ENCODE peak calls at places on chromosome 16, in six cellular contexts. One of them, this sample, is unnamed.
A peak's percentile ranks its signal among the peaks of the same experiment; 100 is the strongest.

GRCh38 chr16:48317614-48318013 is 67.6 kb downstream of the SIAH1 start:
- DNase-seq in body of pancreas: peak; percentile 31
- DNase-seq in IMR-90: peak; percentile 76
- DNase-seq in ovary: no peak
- DNase-seq in erythroblast: no peak
- DNase-seq in NB4: peak; percentile 93
- DNase-seq in this sample: no peak

GRCh38 chr16:48907906-48908634 is 298.1 kb upstream of the N4BP1 start:
- DNase-seq in body of pancreas: no peak
- DNase-seq in IMR-90: no peak
- DNase-seq in ovary: no peak
- DNase-seq in erythroblast: no peak
- DNase-seq in NB4: no peak
- DNase-seq in this sample: no peak

GRCh38 chr16:19359556-19359955 is 58.1 kb upstream of the TMC5 start:
- DNase-seq in body of pancreas: no peak
- DNase-seq in IMR-90: no peak
- DNase-seq in ovary: no peak
- DNase-seq in erythroblast: no peak
- DNase-seq in NB4: no peak
- DNase-seq in this sample: no peak

GRCh38 chr16:27369806-27370205 is 32.2 kb upstream of the IL21R start:
- DNase-seq in body of pancreas: no peak
- DNase-seq in IMR-90: peak; percentile 79
- DNase-seq in ovary: no peak
- DNase-seq in erythroblast: no peak
- DNase-seq in NB4: no peak
- DNase-seq in this sample: no peak

GRCh38 chr16:46871587-46871986 is 12.6 kb upstream of the GPT2 start:
- DNase-seq in body of pancreas: no peak
- DNase-seq in IMR-90: no peak
- DNase-seq in ovary: no peak
- DNase-seq in erythroblast: no peak
- DNase-seq in NB4: no peak
- DNase-seq in this sample: no peak

GRCh38 chr16:117381-118365 is 20.8 kb downstream of the NPRL3 start:
- DNase-seq in body of pancreas: peak; percentile 69
- DNase-seq in IMR-90: peak; percentile 20
- DNase-seq in ovary: no peak
- DNase-seq in erythroblast: peak; percentile 85
- DNase-seq in NB4: peak; percentile 53
- DNase-seq in this sample: no peak

GRCh38 chr16:68265078-68265925 is 976 bp downstream of the SLC7A6 start:
- DNase-seq in body of pancreas: peak; percentile 42
- DNase-seq in IMR-90: peak; percentile 69
- DNase-seq in ovary: no peak
- DNase-seq in erythroblast: peak; percentile 69
- DNase-seq in NB4: peak; percentile 87
- DNase-seq in this sample: peak; percentile 73

GRCh38 chr16:19393226-19394074 is 24.2 kb upstream of the TMC5 start:
- DNase-seq in body of pancreas: no peak
- DNase-seq in IMR-90: peak; percentile 23
- DNase-seq in ovary: no peak
- DNase-seq in erythroblast: peak; percentile 55
- DNase-seq in NB4: no peak
- DNase-seq in this sample: no peak

DNA sequence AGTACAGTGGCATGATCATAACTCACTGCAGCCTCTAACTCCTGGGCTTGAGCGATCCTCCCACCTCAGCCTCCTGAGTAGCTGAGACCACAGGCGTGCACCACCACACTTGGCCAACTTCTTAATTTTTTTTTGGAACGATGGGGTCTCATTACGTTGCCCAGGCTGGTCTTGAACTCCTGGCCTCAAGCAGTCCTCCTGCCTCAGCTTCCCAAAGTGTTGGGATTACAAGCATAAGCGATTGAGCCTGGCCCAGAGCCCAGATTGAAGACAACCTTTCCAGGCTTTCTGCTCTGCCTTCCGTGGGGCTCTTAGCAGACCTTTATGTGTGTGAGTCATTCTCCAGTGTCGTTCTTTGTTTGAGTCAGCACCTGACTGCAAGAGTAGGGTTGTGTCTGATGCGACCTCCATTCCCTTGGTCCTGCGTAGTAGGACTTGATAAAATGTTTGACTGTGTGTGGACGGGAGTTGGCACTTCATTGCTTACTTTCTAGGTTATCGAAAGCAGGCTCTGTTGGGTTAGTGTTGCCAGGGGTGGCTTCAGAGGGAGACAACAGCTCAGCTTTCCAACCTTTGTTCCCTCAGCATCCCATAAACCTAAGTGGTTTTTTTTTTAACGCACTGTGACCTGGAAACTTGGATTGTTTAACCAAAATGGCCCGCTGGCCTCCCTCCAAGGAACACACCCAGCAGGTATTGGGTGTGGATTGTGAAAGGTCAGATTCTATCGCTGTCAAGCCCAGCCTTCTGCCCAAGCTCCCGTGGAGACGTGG is 26.4 kb downstream of the EEF2K start:
- DNase-seq in body of pancreas: peak; percentile 88
- DNase-seq in IMR-90: peak; percentile 72
- DNase-seq in ovary: no peak
- DNase-seq in erythroblast: no peak
- DNase-seq in NB4: no peak
- DNase-seq in this sample: no peak
- TF ChIP-seq POLR2A in body of pancreas: no peak
- TF ChIP-seq POLR2A in IMR-90: no peak
- TF ChIP-seq POLR2A in ovary: no peak
- TF ChIP-seq POLR2A in erythroblast: no peak
- TF ChIP-seq POLR2A in NB4: no peak
- TF ChIP-seq POLR2A in this sample: no peak

GRCh38 chr16:1913327-1914083 is 4.7 kb downstream of the HS3ST6 start:
- DNase-seq in body of pancreas: peak; percentile 80
- DNase-seq in IMR-90: no peak
- DNase-seq in ovary: no peak
- DNase-seq in erythroblast: no peak
- DNase-seq in NB4: no peak
- DNase-seq in this sample: no peak
- TF ChIP-seq POLR2A in body of pancreas: no peak
- TF ChIP-seq POLR2A in IMR-90: no peak
- TF ChIP-seq POLR2A in ovary: no peak
- TF ChIP-seq POLR2A in erythroblast: no peak
- TF ChIP-seq POLR2A in NB4: no peak
- TF ChIP-seq POLR2A in this sample: no peak

GRCh38 chr16:70523621-70524405 is at the start of gene SF3B3:
- DNase-seq in body of pancreas: peak; percentile 72
- DNase-seq in IMR-90: peak; percentile 24
- DNase-seq in ovary: peak; percentile 76
- DNase-seq in erythroblast: peak; percentile 92
- DNase-seq in NB4: peak; percentile 82
- DNase-seq in this sample: peak; percentile 50

GRCh38 chr16:70520612-70521297 is 2.6 kb downstream of the COG4 start:
- DNase-seq in body of pancreas: no peak
- DNase-seq in IMR-90: peak; percentile 74
- DNase-seq in ovary: no peak
- DNase-seq in erythroblast: peak; percentile 77
- DNase-seq in NB4: peak; percentile 90
- DNase-seq in this sample: no peak

GRCh38 chr16:70526403-70526802 is 2.8 kb downstream of the SF3B3 start:
- DNase-seq in body of pancreas: no peak
- DNase-seq in IMR-90: no peak
- DNase-seq in ovary: no peak
- DNase-seq in erythroblast: no peak
- DNase-seq in NB4: peak; percentile 18
- DNase-seq in this sample: no peak

GRCh38 chr16:70522216-70523000 is 946 bp downstream of the COG4 start:
- DNase-seq in body of pancreas: no peak
- DNase-seq in IMR-90: no peak
- DNase-seq in ovary: no peak
- DNase-seq in erythroblast: peak; percentile 44
- DNase-seq in NB4: peak; percentile 40
- DNase-seq in this sample: no peak

GRCh38 chr16:70523013-70523620 is at the start of gene COG4:
- DNase-seq in body of pancreas: peak; percentile 86
- DNase-seq in IMR-90: peak; percentile 79
- DNase-seq in ovary: peak; percentile 87
- DNase-seq in erythroblast: peak; percentile 93
- DNase-seq in NB4: peak; percentile 94
- DNase-seq in this sample: peak; percentile 87
- TF ChIP-seq POLR2A in body of pancreas: no peak
- TF ChIP-seq POLR2A in IMR-90: no peak
- TF ChIP-seq POLR2A in ovary: no peak
- TF ChIP-seq POLR2A in erythroblast: peak; percentile 83
- TF ChIP-seq POLR2A in NB4: no peak
- TF ChIP-seq POLR2A in this sample: peak; percentile 18

DNA sequence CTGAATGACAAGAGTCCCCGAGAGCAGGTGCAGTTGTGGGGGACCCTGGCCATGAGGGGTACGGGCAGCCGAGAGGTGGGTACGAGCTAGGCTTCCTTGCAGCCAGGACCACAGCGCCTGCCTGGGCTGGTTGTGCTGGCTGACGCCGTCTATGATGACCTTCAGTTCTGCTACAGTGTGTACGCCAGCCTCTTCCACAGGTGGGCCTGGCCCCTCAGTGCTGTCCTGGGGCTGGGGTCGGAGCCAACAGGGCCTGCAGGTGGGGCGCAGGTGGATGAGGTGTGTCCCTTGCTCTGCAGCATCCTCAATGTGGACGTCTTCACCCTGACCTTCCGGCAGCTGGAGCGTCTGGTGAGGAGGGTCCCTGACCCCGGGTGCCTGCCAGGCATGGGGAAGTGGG is 7.2 kb downstream of the TSR3 start:
- DNase-seq in body of pancreas: no peak
- DNase-seq in IMR-90: no peak
- DNase-seq in ovary: no peak
- DNase-seq in erythroblast: no peak
- DNase-seq in NB4: no peak
- DNase-seq in this sample: no peak
- TF ChIP-seq POLR2A in body of pancreas: no peak
- TF ChIP-seq POLR2A in IMR-90: no peak
- TF ChIP-seq POLR2A in ovary: no peak
- TF ChIP-seq POLR2A in erythroblast: no peak
- TF ChIP-seq POLR2A in NB4: no peak
- TF ChIP-seq POLR2A in this sample: no peak

DNA sequence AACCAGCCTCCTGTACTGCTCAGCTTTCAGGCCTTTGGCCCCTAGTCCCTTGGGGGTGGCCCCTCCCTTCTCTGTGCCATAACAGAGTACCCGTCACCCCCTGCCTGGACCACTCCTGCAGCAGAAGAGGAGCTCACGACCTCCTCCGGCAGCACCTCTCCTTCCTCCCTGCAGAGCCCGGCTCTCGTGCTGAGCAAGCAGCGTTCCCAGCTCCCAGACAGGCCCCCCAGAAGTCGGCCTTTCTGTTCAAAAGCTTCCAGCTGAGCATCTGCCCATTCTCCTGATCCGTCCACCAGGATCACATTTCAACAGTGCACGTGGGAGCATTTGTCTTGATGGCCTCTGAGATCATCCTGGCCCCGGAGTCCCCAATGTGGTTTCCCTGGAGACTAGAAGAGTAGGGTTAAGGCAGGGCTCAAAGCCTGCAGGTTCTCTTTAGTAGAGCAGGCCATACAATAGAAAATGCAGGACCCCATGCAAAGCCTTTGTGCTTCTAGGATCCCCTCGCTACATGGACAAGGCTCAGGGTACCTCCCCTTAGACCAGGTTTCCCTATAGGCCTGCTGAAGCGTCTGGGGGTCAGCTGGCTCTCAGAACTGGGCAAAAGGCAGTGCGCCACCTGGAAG is 35.6 kb downstream of the NLRC3 start:
- DNase-seq in body of pancreas: no peak
- DNase-seq in IMR-90: no peak
- DNase-seq in ovary: no peak
- DNase-seq in erythroblast: no peak
- DNase-seq in NB4: no peak
- DNase-seq in this sample: no peak
- TF ChIP-seq POLR2A in body of pancreas: no peak
- TF ChIP-seq POLR2A in IMR-90: no peak
- TF ChIP-seq POLR2A in ovary: no peak
- TF ChIP-seq POLR2A in erythroblast: no peak
- TF ChIP-seq POLR2A in NB4: no peak
- TF ChIP-seq POLR2A in this sample: no peak

This sample was measured in tibial nerve.